ENCODE peak calls at places on chromosomes 13 and 19, in six cellular contexts. I, W, Y, X, R and M are unnamed samples. For H3K36me3, the result is how much of the 10 kb centered on the place peaks cover.

GRCh38 chr13:32723987-32724386 is 137.7 kb downstream of the PDS5B start:
- DNase-seq in X (no peak), W (no peak), I (no peak), Y (no peak), R (no peak), M (no peak)

GRCh38 chr19:36103040-36103626 is 7.8 kb upstream of the OVOL3 start:
- DNase-seq in I (no peak), R (no peak), W (no peak), X (no peak), Y (no peak), M (no peak)

GRCh38 chr19:41753159-41753558 is 2.2 kb upstream of the CEACAM6 start:
- DNase-seq in X (no peak), W (no peak), Y (peak), I (no peak), R (peak), M (peak)

GRCh38 chr13:22700488-22700887 is 480.3 kb upstream of the SGCG start:
- DNase-seq in R (no peak), I (no peak), X (no peak), W (no peak), Y (no peak), M (no peak)

GRCh38 chr13:31424130-31424729 is 224.5 kb downstream of the B3GLCT start:
- DNase-seq in X (peak), R (peak), I (peak), Y (peak), W (peak), M (peak)

GRCh38 chr13:74287672-74288169 is 153.5 kb upstream of the KLF12 start:
- DNase-seq in Y (peak), W (peak), R (no peak), X (peak), I (no peak), M (peak)

GRCh38 chr13:110447058-110447511 is 114.4 kb downstream of the RAB20 start:
- DNase-seq in I (no peak), X (peak), R (peak), W (peak), Y (no peak), M (peak)

GRCh38 chr13:33180009-33180804 is 105.3 kb downstream of the STARD13 start:
- DNase-seq in X (no peak), Y (no peak), R (no peak), W (no peak), I (no peak), M (peak)

GRCh38 chr13:27379694-27380596 is 44.5 kb upstream of the GTF3A start:
- DNase-seq in W (peak), X (peak), R (peak), I (peak), Y (peak), M (peak)

GRCh38 chr13:97502691-97503090 is 68.7 kb downstream of the RAP2A start:
- DNase-seq in Y (no peak), I (no peak), X (peak), W (no peak), R (no peak), M (no peak)

GRCh38 chr13:43057653-43058317 is 34.4 kb downstream of the DNAJC15 start:
- DNase-seq in X (peak), R (no peak), Y (no peak), I (no peak), W (no peak), M (peak)

GRCh38 chr13:30577381-30577780 is 40.3 kb upstream of the USPL1 start:
- DNase-seq in I (no peak), X (peak), W (peak), R (peak), Y (no peak), M (peak)

GRCh38 chr19:41734585-41734984 is 20.7 kb upstream of the CEACAM6 start:
- DNase-seq in W (no peak), I (no peak), X (no peak), R (no peak), Y (no peak), M (no peak)

GRCh38 chr19:17469092-17469370 is 1.3 kb upstream of the SLC27A1 start:
- DNase-seq in W (peak), X (peak), Y (no peak), I (no peak), R (no peak), M (no peak)

GRCh38 chr13:27288397-27288796 is 17.8 kb downstream of the RASL11A start:
- DNase-seq in X (no peak), R (no peak), W (no peak), I (no peak), Y (no peak), M (no peak)

GRCh38 chr19:7533925-7534480 is 1.5 kb upstream of the PNPLA6 start:
- DNase-seq in W (peak), I (peak), Y (peak), R (peak), X (peak), M (peak)

GRCh38 chr13:97499181-97499580 is 65.2 kb downstream of the RAP2A start:
- DNase-seq in I (no peak), Y (no peak), R (no peak), W (peak), X (no peak), M (no peak)

GRCh38 chr19:55457683-55458457 is 3.6 kb downstream of the ISOC2 start:
- DNase-seq in W (no peak), R (no peak), I (no peak), X (no peak), Y (no peak), M (no peak)

GRCh38 chr19:33446156-33446917 is 72.8 kb downstream of the CEBPG start:
- DNase-seq in X (no peak), W (peak), R (no peak), Y (no peak), I (no peak), M (no peak)

GRCh38 chr13:48585456-48585840 is 52.6 kb upstream of the RCBTB2 start:
- DNase-seq in X (no peak), W (no peak), Y (peak), I (no peak), R (peak), M (no peak)

GRCh38 chr13:105272660-105273631 is 1262.5 kb downstream of the EFNB2 start:
- DNase-seq in W (no peak), I (no peak), R (no peak), X (peak), Y (no peak), M (peak)

GRCh38 chr19:33388817-33389573 is 15.5 kb downstream of the CEBPG start:
- DNase-seq in R (no peak), W (no peak), X (no peak), Y (no peak), I (no peak), M (no peak)

GRCh38 chr19:51740356-51740755 is 11.3 kb downstream of the FPR1 start:
- DNase-seq in I (no peak), Y (no peak), X (no peak), R (no peak), W (no peak), M (no peak)

GRCh38 chr19:51746731-51747130 is 4.9 kb downstream of the FPR1 start:
- DNase-seq in I (no peak), Y (no peak), W (no peak), R (peak), X (no peak), M (no peak)

GRCh38 chr19:51742736-51743288 is 8.9 kb downstream of the FPR1 start:
- DNase-seq in I (no peak), R (peak), X (no peak), Y (no peak), W (no peak), M (no peak)

GRCh38 chr19:51739466-51740213 is 12.0 kb downstream of the FPR1 start:
- DNase-seq in W (no peak), Y (no peak), R (no peak), I (no peak), X (no peak), M (no peak)

GRCh38 chr19:51743405-51743804 is 8.3 kb downstream of the FPR1 start:
- DNase-seq in W (no peak), X (no peak), I (no peak), R (no peak), Y (no peak), M (no peak)
- H3K36me3 ChIP-seq in W (under half), X (under half), I (under half), R (under half), Y (under half), M (under half)

DNA sequence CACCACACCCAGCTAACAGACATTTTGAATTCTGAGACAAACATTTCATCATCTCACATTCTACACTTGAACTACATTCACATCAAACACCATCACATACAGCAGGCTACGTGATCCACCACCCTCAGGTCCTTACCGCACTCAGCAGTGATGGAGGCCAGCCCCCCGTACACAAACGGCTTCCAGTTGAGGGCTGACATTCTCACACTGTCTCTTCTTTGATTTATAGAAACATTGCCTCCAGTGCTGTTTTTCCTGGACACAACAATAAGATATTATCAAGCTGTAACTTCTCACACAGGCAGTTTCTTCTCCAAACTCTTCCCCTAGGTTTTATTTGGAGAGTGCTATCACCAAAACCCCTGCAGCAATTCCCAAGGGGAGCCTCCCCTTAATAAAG is 6.9 kb downstream of the SLC25A30 start:
- DNase-seq in I (no peak), Y (no peak), R (peak), X (no peak), W (no peak), M (no peak)
- H2AK5ac ChIP-seq in I (no peak), Y (no peak), R (no peak), X (no peak), W (no peak), M (no peak)

GRCh38 chr19:49814010-49814409 is 918 bp upstream of the FUZ start:
- DNase-seq in Y (no peak), X (no peak), W (no peak), I (no peak), R (no peak), M (no peak)
- H3K4ac ChIP-seq in Y (no peak), X (no peak), W (no peak), I (no peak), R (no peak), M (no peak)

GRCh38 chr19:35021596-35021995 is 8.7 kb upstream of the SCN1B start:
- DNase-seq in X (no peak), R (no peak), W (no peak), Y (no peak), I (no peak), M (no peak)
- H3K36me3 ChIP-seq in X (half or more), R (half or more), W (half or more), Y (half or more), I (under half), M (under half)